ENCODE peak calls at places on chromosomes 6 and 20, in eight cellular contexts. H, V, A, F, C, B, W and D are unnamed samples.

GRCh38 chr6:147651249-147652063 is 143.0 kb downstream of the SAMD5 start:
- DNase-seq in H (no peak), V (no peak), A (peak; percentile 28), F (no peak), C (no peak), B (peak; percentile 42), W (peak; percentile 59), D (no peak)

GRCh38 chr6:167046861-167047495 is 47.8 kb downstream of the CEP43 start:
- DNase-seq in H (no peak), V (no peak), A (no peak), F (no peak), C (no peak), B (no peak), W (no peak), D (no peak)

GRCh38 chr20:24153101-24154040 is 164.8 kb upstream of the GGTLC1 start:
- DNase-seq in H (no peak), V (no peak), A (no peak), F (no peak), C (no peak), B (no peak), W (no peak), D (no peak)

GRCh38 chr20:43919686-43920403 is 5.2 kb downstream of the TOX2 start:
- DNase-seq in H (no peak), V (no peak), A (no peak), F (no peak), C (no peak), B (no peak), W (no peak), D (no peak)

GRCh38 chr6:4351857-4352669 is 216.7 kb upstream of the ECI2 start:
- DNase-seq in H (peak; percentile 73), V (no peak), A (peak; percentile 75), F (peak; percentile 79), C (peak; percentile 48), B (peak; percentile 87), W (peak; percentile 91), D (peak; percentile 61)

GRCh38 chr6:111183702-111184517 is 96.6 kb downstream of the SLC16A10 start:
- DNase-seq in H (no peak), V (no peak), A (no peak), F (no peak), C (no peak), B (no peak), W (no peak), D (no peak)

GRCh38 chr20:24769878-24770627 is 179.0 kb upstream of the CST7 start:
- DNase-seq in H (no peak), V (no peak), A (no peak), F (no peak), C (no peak), B (no peak), W (no peak), D (no peak)

GRCh38 chr6:7247828-7248227 is 65.2 kb downstream of the SSR1 start:
- DNase-seq in H (no peak), V (no peak), A (no peak), F (no peak), C (no peak), B (no peak), W (no peak), D (no peak)

GRCh38 chr6:14354919-14355572 is 237.5 kb downstream of the CD83 start:
- DNase-seq in H (no peak), V (no peak), A (peak; percentile 63), F (peak; percentile 63), C (no peak), B (peak; percentile 91), W (peak; percentile 53), D (peak; percentile 4)

GRCh38 chr20:50242863-50243609 is 52.4 kb downstream of the CEBPB start:
- DNase-seq in H (peak; percentile 8), V (no peak), A (no peak), F (no peak), C (no peak), B (no peak), W (no peak), D (no peak)

GRCh38 chr6:4088684-4089083 is 9.7 kb upstream of the FAM217A start:
- DNase-seq in H (no peak), V (no peak), A (no peak), F (no peak), C (no peak), B (no peak), W (no peak), D (no peak)

GRCh38 chr6:116764961-116765841 is at the start of gene FAM162B:
- DNase-seq in H (no peak), V (no peak), A (peak; percentile 79), F (no peak), C (no peak), B (no peak), W (peak; percentile 45), D (no peak)

GRCh38 chr20:483791-484644 is 21.7 kb upstream of the TBC1D20 start:
- DNase-seq in H (no peak), V (no peak), A (peak; percentile 64), F (no peak), C (no peak), B (no peak), W (no peak), D (no peak)

GRCh38 chr6:89021629-89022028 is 58.2 kb upstream of the RNGTT start:
- DNase-seq in H (no peak), V (no peak), A (no peak), F (no peak), C (no peak), B (no peak), W (no peak), D (no peak)

GRCh38 chr6:66496659-66497058 is 789.6 kb upstream of the EYS start:
- DNase-seq in H (no peak), V (no peak), A (no peak), F (no peak), C (no peak), B (no peak), W (peak; percentile 3), D (no peak)

GRCh38 chr6:10174056-10174455 is 240.8 kb downstream of the TFAP2A start:
- DNase-seq in H (no peak), V (no peak), A (no peak), F (no peak), C (no peak), B (no peak), W (no peak), D (no peak)

GRCh38 chr6:98335594-98335993 is 498.8 kb upstream of the POU3F2 start:
- DNase-seq in H (no peak), V (peak; percentile 44), A (no peak), F (no peak), C (no peak), B (no peak), W (no peak), D (no peak)

GRCh38 chr20:3846378-3846739 is 275 bp upstream of the MAVS start:
- DNase-seq in H (no peak), V (no peak), A (no peak), F (no peak), C (no peak), B (no peak), W (no peak), D (no peak)

GRCh38 chr6:95431637-95432228 is 145.6 kb upstream of the MANEA start:
- DNase-seq in H (peak; percentile 29), V (peak; percentile 6), A (no peak), F (peak; percentile 5), C (no peak), B (peak; percentile 8), W (peak; percentile 64), D (no peak)

GRCh38 chr6:146857960-146858308 is 259.2 kb downstream of the ADGB start:
- DNase-seq in H (peak; percentile 21), V (no peak), A (no peak), F (no peak), C (no peak), B (no peak), W (no peak), D (no peak)

GRCh38 chr20:47468290-47469050 is 33.2 kb upstream of the NCOA3 start:
- DNase-seq in H (no peak), V (no peak), A (no peak), F (no peak), C (no peak), B (no peak), W (no peak), D (no peak)

GRCh38 chr6:31396422-31397152 is 6.8 kb upstream of the MICA start:
- DNase-seq in H (peak; percentile 76), V (no peak), A (peak; percentile 78), F (peak; percentile 29), C (peak; percentile 90), B (no peak), W (peak; percentile 94), D (peak; percentile 28)

GRCh38 chr20:33401042-33401921 is at the start of gene CDK5RAP1:
- DNase-seq in H (peak; percentile 77), V (peak; percentile 23), A (peak; percentile 80), F (peak; percentile 76), C (peak; percentile 66), B (peak; percentile 79), W (peak; percentile 96), D (peak; percentile 70)

GRCh38 chr6:140203611-140204553 is 829.4 kb upstream of the CITED2 start:
- DNase-seq in H (no peak), V (no peak), A (no peak), F (no peak), C (no peak), B (no peak), W (peak; percentile 70), D (no peak)

GRCh38 chr6:157330831-157331230 is 7.5 kb upstream of the TMEM242 start:
- DNase-seq in H (no peak), V (no peak), A (no peak), F (no peak), C (no peak), B (no peak), W (no peak), D (no peak)

GRCh38 chr6:4299476-4299875 is 164.1 kb upstream of the ECI2 start:
- DNase-seq in H (no peak), V (no peak), A (no peak), F (no peak), C (no peak), B (no peak), W (peak; percentile 34), D (no peak)

GRCh38 chr6:42335896-42336295 is 115.8 kb downstream of the TRERF1 start:
- DNase-seq in H (no peak), V (no peak), A (no peak), F (no peak), C (no peak), B (no peak), W (no peak), D (no peak)

GRCh38 chr6:111057074-111057752 is 30.1 kb upstream of the SLC16A10 start:
- DNase-seq in H (peak; percentile 60), V (no peak), A (no peak), F (peak; percentile 39), C (no peak), B (peak; percentile 14), W (peak; percentile 64), D (no peak)

GRCh38 chr6:75292522-75292921 is 7.9 kb upstream of the TMEM30A start:
- DNase-seq in H (no peak), V (no peak), A (no peak), F (no peak), C (no peak), B (no peak), W (no peak), D (no peak)

GRCh38 chr6:14875678-14876063 is 370.2 kb upstream of the JARID2 start:
- DNase-seq in H (no peak), V (no peak), A (no peak), F (no peak), C (no peak), B (no peak), W (no peak), D (no peak)

GRCh38 chr6:131063028-131063763 is at the start of gene EPB41L2:
- DNase-seq in H (peak; percentile 55), V (no peak), A (peak; percentile 91), F (peak; percentile 72), C (peak; percentile 69), B (peak; percentile 80), W (peak; percentile 97), D (peak; percentile 79)

GRCh38 chr6:11586574-11586973 is 49.0 kb downstream of the TMEM170B start:
- DNase-seq in H (no peak), V (no peak), A (no peak), F (peak; percentile 86), C (no peak), B (peak; percentile 65), W (peak; percentile 82), D (no peak)

GRCh38 chr20:58623579-58624473 is 27.3 kb upstream of the STX16 start:
- DNase-seq in H (peak; percentile 40), V (no peak), A (peak; percentile 33), F (peak; percentile 96), C (peak; percentile 45), B (peak; percentile 83), W (peak; percentile 98), D (peak; percentile 75)

GRCh38 chr6:49430187-49430586 is 32.9 kb downstream of the MMUT start:
- DNase-seq in H (no peak), V (no peak), A (no peak), F (no peak), C (no peak), B (no peak), W (peak; percentile 9), D (no peak)